ENCODE peak calls at places on chromosomes 13 and 19, in six cellular contexts. Z is Karpas-422; U is effector memory CD4-positive, alpha-beta T cell; F is left ventricle myocardium inferior; O is CD8-positive, alpha-beta memory T cell; Q is breast epithelium. A is an unnamed sample. For H3K4me1, the result is how much of the 10 kb centered on the place peaks cover.

GRCh38 chr19:48329167-48329891 is 4.0 kb downstream of the EMP3 start:
- DNase-seq in O (peak), U (no peak), Q (no peak), Z (peak), F (no peak), A (no peak)

GRCh38 chr13:111393221-111393790 is 72.9 kb downstream of the TEX29 start:
- DNase-seq in Q (peak), F (no peak), U (no peak), Z (no peak), O (no peak), A (no peak)

GRCh38 chr13:95275322-95276118 is 25.7 kb downstream of the ABCC4 start:
- DNase-seq in Q (no peak), Z (no peak), O (no peak), U (no peak), F (no peak), A (no peak)

GRCh38 chr19:30679286-30679685 is 307.1 kb downstream of the ZNF536 start:
- DNase-seq in O (no peak), F (no peak), Q (no peak), Z (no peak), U (no peak), A (no peak)

GRCh38 chr13:20191311-20191901 is 1.3 kb downstream of the GJB2 start:
- DNase-seq in Z (no peak), F (no peak), U (no peak), O (no peak), Q (no peak), A (peak)

GRCh38 chr19:1841209-1841924 is 6.9 kb downstream of the REXO1 start:
- DNase-seq in Z (no peak), U (no peak), Q (no peak), F (no peak), O (no peak), A (no peak)

GRCh38 chr13:41827507-41828213 is 133.2 kb downstream of the VWA8 start:
- DNase-seq in Q (no peak), O (no peak), F (no peak), Z (no peak), U (no peak), A (peak)

GRCh38 chr13:113774177-113775107 is 15.4 kb downstream of the TMEM255B start:
- DNase-seq in Z (no peak), F (no peak), U (no peak), Q (no peak), O (no peak), A (no peak)

GRCh38 chr13:52162279-52163101 is 3.1 kb upstream of the NEK3 start:
- DNase-seq in O (no peak), Z (no peak), Q (no peak), F (no peak), U (no peak), A (peak)

GRCh38 chr19:54439174-54439851 is 9.7 kb upstream of the LENG8 start:
- DNase-seq in O (no peak), F (no peak), U (no peak), Q (peak), Z (peak), A (peak)

GRCh38 chr19:574658-575526 is 2.5 kb downstream of the BSG start:
- DNase-seq in Q (no peak), U (no peak), F (peak), Z (no peak), O (no peak), A (peak)

GRCh38 chr13:96751089-96751488 is 243.2 kb downstream of the OXGR1 start:
- DNase-seq in O (no peak), Z (no peak), Q (no peak), F (no peak), U (no peak), A (no peak)

GRCh38 chr13:112434937-112435523 is 58.9 kb downstream of the SPACA7 start:
- DNase-seq in Z (no peak), Q (no peak), O (no peak), F (no peak), U (no peak), A (no peak)

GRCh38 chr19:16566161-16566560 is 6.1 kb downstream of the SLC35E1 start:
- DNase-seq in O (peak), U (peak), Q (peak), F (no peak), Z (no peak), A (no peak)

GRCh38 chr19:7426986-7427385 is 61.8 kb downstream of the PEX11G start:
- DNase-seq in Q (no peak), F (no peak), U (no peak), Z (no peak), O (peak), A (no peak)

GRCh38 chr13:31956944-31957644 is 74.5 kb upstream of the FRY start:
- DNase-seq in Z (no peak), Q (no peak), U (no peak), O (no peak), F (no peak), A (no peak)

GRCh38 chr13:67119481-67119883 is 110.7 kb downstream of the PCDH9 start:
- DNase-seq in Q (no peak), U (no peak), F (no peak), O (no peak), Z (no peak), A (no peak)

GRCh38 chr19:5305163-5305562 is 35.4 kb downstream of the PTPRS start:
- DNase-seq in Z (no peak), F (no peak), U (no peak), O (no peak), Q (no peak), A (no peak)

GRCh38 chr13:45564108-45564507 is 51.4 kb downstream of the ERICH6B start:
- DNase-seq in U (no peak), F (no peak), Z (peak), Q (no peak), O (no peak), A (peak)

GRCh38 chr19:42480335-42481095 is 37.8 kb upstream of the CXCL17 start:
- DNase-seq in Q (no peak), Z (no peak), F (no peak), O (no peak), U (no peak), A (no peak)

GRCh38 chr13:106475852-106476251 is 59.6 kb downstream of the EFNB2 start:
- DNase-seq in Q (no peak), Z (no peak), U (no peak), F (no peak), O (no peak), A (no peak)

GRCh38 chr19:48501446-48501960 is 10.1 kb downstream of the LMTK3 start:
- DNase-seq in Z (no peak), Q (peak), U (peak), F (no peak), O (no peak), A (no peak)

GRCh38 chr13:24066405-24067292 is 93.9 kb upstream of the SPATA13 start:
- DNase-seq in Q (no peak), F (no peak), O (no peak), U (no peak), Z (no peak), A (no peak)

GRCh38 chr13:27728271-27728670 is 64.0 kb upstream of the GSX1 start:
- DNase-seq in O (no peak), Z (no peak), F (no peak), U (no peak), Q (no peak), A (peak)

GRCh38 chr19:47228937-47229673 is 1.9 kb downstream of the BBC3 start:
- DNase-seq in Q (peak), Z (no peak), O (peak), U (peak), F (no peak), A (no peak)

GRCh38 chr19:46975918-46976782 is 43.5 kb upstream of the NPAS1 start:
- DNase-seq in F (peak), O (no peak), Q (peak), U (no peak), Z (no peak), A (peak)

GRCh38 chr19:8396563-8397203 is 6.5 kb downstream of the RAB11B start:
- DNase-seq in F (peak), Z (peak), O (peak), Q (peak), U (peak), A (peak)

GRCh38 chr19:10863107-10863700 is 8.1 kb upstream of the CARM1 start:
- DNase-seq in F (no peak), Q (peak), U (no peak), O (no peak), Z (no peak), A (peak)

GRCh38 chr13:33257786-33258185 is 27.8 kb downstream of the STARD13 start:
- DNase-seq in Z (no peak), Q (no peak), U (no peak), O (no peak), F (no peak), A (no peak)

GRCh38 chr13:33259296-33259695 is 26.3 kb downstream of the STARD13 start:
- DNase-seq in O (no peak), F (no peak), U (no peak), Z (no peak), Q (no peak), A (no peak)

GRCh38 chr13:33260168-33261098 is 25.1 kb downstream of the STARD13 start:
- DNase-seq in F (no peak), Z (no peak), O (no peak), Q (no peak), U (no peak), A (peak)

GRCh38 chr13:33256148-33256547 is 29.4 kb downstream of the STARD13 start:
- DNase-seq in Q (no peak), F (no peak), Z (no peak), O (no peak), U (no peak), A (no peak)

GRCh38 chr13:33258437-33259193 is 26.9 kb downstream of the STARD13 start:
- DNase-seq in O (no peak), Q (no peak), F (no peak), U (no peak), Z (no peak), A (peak)
- H3K27ac ChIP-seq in O (no peak), Q (peak), F (peak), U (no peak), Z (no peak), A (no peak)

DNA sequence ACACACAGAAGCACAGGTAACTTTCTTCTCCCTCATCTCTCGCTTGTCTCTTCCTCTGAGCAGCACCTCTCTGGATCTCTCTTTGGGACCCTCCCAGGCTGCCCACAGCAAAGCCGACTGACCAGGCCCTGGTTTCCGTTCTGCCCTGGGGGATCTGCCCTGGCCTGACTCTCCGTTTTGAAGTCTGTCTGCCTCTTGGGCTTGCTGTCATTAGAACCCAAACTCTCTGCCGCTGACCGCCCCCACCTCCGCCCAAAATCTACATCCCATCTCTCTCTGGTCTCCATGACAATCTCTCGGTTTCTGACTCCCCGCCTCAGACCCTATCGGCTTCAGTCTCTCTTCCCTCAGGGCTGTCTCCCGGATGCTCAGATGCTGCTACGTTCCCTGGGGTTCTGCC is 6.9 kb downstream of the KCNC3 start:
- DNase-seq in U (no peak), Z (no peak), Q (no peak), O (no peak), F (no peak), A (no peak)
- H3K4me1 ChIP-seq in U (under half), Z (under half), Q (under half), O (under half), F (under half), A (under half)

GRCh38 chr13:53901593-53901992 is 873.0 kb downstream of the OLFM4 start:
- DNase-seq in Q (no peak), F (no peak), Z (no peak), U (no peak), O (no peak), A (no peak)
- H3K27ac ChIP-seq in Q (no peak), F (no peak), Z (no peak), U (no peak), O (no peak), A (no peak)

GRCh38 chr19:13037718-13038117 is 42.4 kb downstream of the NFIX start:
- DNase-seq in Z (no peak), F (no peak), Q (no peak), U (no peak), O (no peak), A (no peak)
- H3K4me1 ChIP-seq in Z (under half), F (half or more), Q (half or more), U (under half), O (under half), A (under half)

A was measured in cardiac muscle cell.